ENCODE peak calls at places on chromosomes 11 and 22, in four cellular contexts. C, M, N and W are unnamed samples.

GRCh38 chr11:17591293-17591692 is 44.2 kb downstream of the OTOG start:
- DNase-seq in M (no peak), N (no peak), C (no peak), W (no peak)

GRCh38 chr11:57459112-57460016 is 964 bp upstream of the RTN4RL2 start:
- DNase-seq in C (no peak), N (no peak), M (no peak), W (peak; percentile 45)

GRCh38 chr11:68935516-68936357 is 32.0 kb downstream of the IGHMBP2 start:
- DNase-seq in M (no peak), C (no peak), N (no peak), W (no peak)

GRCh38 chr11:116061322-116061721 is 557.1 kb upstream of the CADM1 start:
- DNase-seq in M (no peak), C (no peak), N (no peak), W (peak; percentile 68)

GRCh38 chr22:22892096-22893052 is 4.8 kb downstream of the IGLL5 start:
- DNase-seq in M (no peak), C (peak; percentile 61), N (no peak), W (no peak)

GRCh38 chr11:73085189-73085875 is 56.8 kb downstream of the FCHSD2 start:
- DNase-seq in M (peak; percentile 7), N (no peak), C (no peak), W (no peak)

GRCh38 chr22:49447837-49448236 is 379.8 kb downstream of the BRD1 start:
- DNase-seq in M (no peak), N (no peak), C (no peak), W (no peak)

GRCh38 chr22:32376681-32377080 is 19.0 kb downstream of the RFPL3 start:
- DNase-seq in C (no peak), M (no peak), N (no peak), W (no peak)

GRCh38 chr11:43997022-43997665 is 50.6 kb upstream of the ACCSL start:
- DNase-seq in M (no peak), N (no peak), C (no peak), W (no peak)

GRCh38 chr11:10654211-10655150 is 39.1 kb downstream of the IRAG1 start:
- DNase-seq in C (peak; percentile 69), M (peak; percentile 57), N (peak; percentile 55), W (peak; percentile 66)

GRCh38 chr22:30890689-30891442 is 77.7 kb downstream of the MORC2 start:
- DNase-seq in N (peak; percentile 10), M (no peak), C (peak; percentile 43), W (peak; percentile 79)

GRCh38 chr11:122242731-122243130 is 126.7 kb upstream of the BLID start:
- DNase-seq in C (no peak), N (no peak), M (no peak), W (no peak)

GRCh38 chr11:120956710-120957500 is 67.0 kb upstream of the TBCEL start:
- DNase-seq in M (no peak), N (no peak), C (no peak), W (peak; percentile 53)

GRCh38 chr11:77027275-77027674 is 6.9 kb upstream of the B3GNT6 start:
- DNase-seq in M (no peak), C (no peak), N (no peak), W (no peak)

GRCh38 chr22:39414886-39415285 is 15.3 kb downstream of the TAB1 start:
- DNase-seq in N (no peak), M (no peak), C (no peak), W (no peak)

GRCh38 chr22:24536089-24536488 is 18.8 kb downstream of the GUCD1 start:
- DNase-seq in N (no peak), C (no peak), M (no peak), W (no peak)

GRCh38 chr11:61460474-61460881 is 30.6 kb downstream of the SDHAF2 start:
- DNase-seq in N (no peak), C (no peak), M (no peak), W (no peak)

GRCh38 chr11:110297082-110297725 is 790 bp upstream of the RDX start:
- DNase-seq in N (no peak), M (peak; percentile 43), C (no peak), W (no peak)

GRCh38 chr22:21951931-21952465 is 650 bp downstream of the PPM1F start:
- DNase-seq in C (no peak), M (no peak), N (no peak), W (peak; percentile 59)

GRCh38 chr22:39226353-39226752 is 18.4 kb downstream of the PDGFB start:
- DNase-seq in M (no peak), C (no peak), N (no peak), W (no peak)

GRCh38 chr11:72548481-72548880 is 114.2 kb upstream of the CLPB start:
- DNase-seq in N (no peak), M (no peak), C (no peak), W (no peak)

GRCh38 chr11:12399355-12399754 is 22.0 kb downstream of the PARVA start:
- DNase-seq in C (no peak), N (no peak), M (no peak), W (no peak)

GRCh38 chr11:8691601-8692000 is 9.0 kb downstream of the RPL27A start:
- DNase-seq in M (no peak), N (no peak), C (no peak), W (no peak)
- TF ChIP-seq ELF1 in M (no peak), N (no peak), C (no peak), W (no peak)

DNA sequence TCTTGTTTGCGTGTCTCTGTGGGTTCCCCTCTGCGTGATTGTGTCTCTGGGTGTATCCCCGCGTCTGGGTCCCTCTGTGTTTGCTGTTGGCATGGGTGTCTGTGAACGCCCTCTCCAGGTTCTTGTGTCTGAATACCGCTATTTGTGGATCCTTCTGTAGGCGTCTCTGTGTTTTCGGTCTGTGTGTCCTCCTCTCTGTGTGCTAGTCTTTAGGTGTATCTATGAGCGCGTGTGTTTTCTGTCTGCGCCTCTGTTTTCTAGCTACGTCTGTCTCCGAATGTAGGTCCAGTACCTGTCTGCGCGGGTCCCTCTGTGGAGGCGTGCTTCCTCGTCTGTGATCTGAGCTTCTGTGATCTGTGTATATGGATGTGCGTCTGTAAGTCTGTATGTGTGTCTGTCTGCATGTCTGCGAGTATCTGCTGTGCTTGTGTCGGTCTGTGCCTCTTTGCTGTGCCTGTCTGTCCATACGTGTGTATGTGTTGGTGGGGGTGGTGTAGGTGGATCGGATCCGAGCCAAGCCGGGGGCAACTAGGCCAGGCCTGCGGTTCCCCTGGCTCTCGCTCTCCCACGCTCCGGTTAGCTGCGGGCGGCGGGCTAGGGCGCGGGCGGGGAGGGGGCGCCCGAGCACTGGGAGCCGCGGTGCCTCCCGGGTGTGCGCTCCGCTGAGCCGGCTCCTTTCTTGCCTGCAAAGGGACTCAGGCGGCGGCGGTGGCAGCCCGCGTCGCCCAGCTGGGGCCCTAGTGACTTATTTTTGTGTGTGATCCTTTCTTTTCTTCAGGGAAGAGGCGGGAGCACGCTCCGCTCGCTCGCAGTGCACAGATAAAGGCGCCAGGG is 105.3 kb upstream of the E2F8 start:
- DNase-seq in C (peak; percentile 21), M (no peak), N (no peak), W (peak; percentile 84)
- H3K9ac ChIP-seq in C (no peak overlapping the region), M (no peak overlapping the region), N (no peak overlapping the region), W (no peak overlapping the region)

GRCh38 chr11:66055021-66055420 is 2.9 kb downstream of the SF3B2 start:
- DNase-seq in M (no peak), N (no peak), C (no peak), W (no peak)
- TF ChIP-seq ELF1 in M (no peak), N (no peak), C (no peak), W (no peak)

GRCh38 chr22:41682033-41682807 is 6.4 kb downstream of the SNU13 start:
- DNase-seq in N (peak; percentile 73), M (peak; percentile 80), C (peak; percentile 87), W (peak; percentile 85)
- H3K9ac ChIP-seq in N (peak overlapping the region; percentile 87), M (peak overlapping the region; percentile 93), C (peak overlapping the region; percentile 94), W (peak overlapping the region; percentile 73)

GRCh38 chr11:75261902-75262361 is 21.4 kb downstream of the TPBGL start:
- DNase-seq in M (no peak), C (no peak), N (no peak), W (no peak)

GRCh38 chr11:75262436-75262835 is 21.9 kb downstream of the TPBGL start:
- DNase-seq in M (no peak), N (no peak), C (no peak), W (no peak)

GRCh38 chr11:75262961-75263852 is 22.6 kb downstream of the TPBGL start:
- DNase-seq in N (no peak), M (no peak), C (no peak), W (no peak)

GRCh38 chr11:75260396-75260795 is 19.8 kb downstream of the TPBGL start:
- DNase-seq in N (no peak), C (no peak), M (no peak), W (no peak)

GRCh38 chr11:75261474-75261847 is 20.9 kb downstream of the TPBGL start:
- DNase-seq in M (no peak), N (no peak), C (no peak), W (no peak)
- TF ChIP-seq ELF1 in M (no peak), N (no peak), C (no peak), W (no peak)

DNA sequence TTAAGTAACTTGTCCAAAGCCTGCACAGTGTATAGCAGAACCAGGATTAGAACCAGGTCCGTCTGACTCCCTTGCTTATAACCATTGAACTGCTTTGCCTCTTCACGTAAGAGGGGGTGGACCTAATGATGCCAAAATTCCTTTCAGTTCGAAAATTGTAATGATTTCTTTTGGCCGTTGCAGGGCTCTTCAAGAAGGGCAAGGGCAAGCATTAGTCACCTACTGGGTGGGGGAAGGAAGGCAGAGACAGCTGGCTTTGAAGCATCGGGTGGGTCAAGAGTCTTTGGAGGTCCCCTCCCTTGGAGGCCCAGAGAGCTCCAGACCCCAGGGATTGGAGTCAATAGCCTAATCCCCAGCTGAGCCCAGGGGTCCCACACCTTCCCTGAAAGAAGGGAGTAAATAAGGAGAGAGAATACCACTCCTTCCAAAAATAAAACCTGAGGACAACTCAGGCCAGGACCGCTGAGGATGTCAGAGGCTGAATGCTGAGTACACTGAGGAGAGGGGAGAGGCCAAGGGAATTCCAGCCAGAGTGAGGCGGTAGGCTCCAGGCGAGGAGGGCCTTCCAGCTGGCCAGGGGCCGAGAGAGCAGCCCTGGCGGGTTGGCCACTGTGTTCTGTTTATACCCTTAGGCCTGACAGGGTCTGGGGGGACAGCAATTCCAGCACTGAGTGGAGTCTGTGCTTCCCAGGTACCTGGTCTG is 14.1 kb downstream of the CREB3L1 start:
- DNase-seq in N (no peak), C (no peak), M (no peak), W (no peak)
- H3K9ac ChIP-seq in N (no peak overlapping the region), C (no peak overlapping the region), M (no peak overlapping the region), W (peak overlapping the region; percentile 24)